ENCODE peak calls at places on chromosomes 1 and 21, in four cellular contexts. I is transverse colon, Y is T-helper 9 cell, Z is NCI-H1105 treated with DMSO at 0.1 percent for 48 hours. O is an unnamed sample.

GRCh38 chr1:229204863-229205777 is 65.8 kb upstream of the RAB4A start:
- DNase-seq in I (no peak), Y (no peak), Z (no peak), O (no peak)

GRCh38 chr1:29502225-29502755 is 266.0 kb downstream of the PTPRU start:
- DNase-seq in Y (no peak), I (no peak), Z (no peak), O (no peak)

GRCh38 chr21:37712204-37712934 is 203.9 kb downstream of the KCNJ6 start:
- DNase-seq in Z (peak), I (peak), Y (no peak), O (peak)

GRCh38 chr1:203289281-203289981 is 15.9 kb upstream of the BTG2 start:
- DNase-seq in Y (peak), I (peak), Z (no peak), O (no peak)

GRCh38 chr1:39507230-39507928 is 15.9 kb downstream of the BMP8A start:
- DNase-seq in Z (no peak), Y (no peak), I (no peak), O (no peak)

GRCh38 chr1:26874896-26875295 is 11.9 kb downstream of the SFN start:
- DNase-seq in I (no peak), Z (no peak), Y (no peak), O (no peak)

GRCh38 chr1:59243544-59243943 is 53.4 kb upstream of the FGGY start:
- DNase-seq in Y (no peak), Z (peak), I (no peak), O (no peak)

GRCh38 chr1:110155878-110156522 is 5.7 kb downstream of the SLC6A17 start:
- DNase-seq in Y (peak), I (peak), Z (no peak), O (peak)

GRCh38 chr1:205772607-205773032 is 2.7 kb downstream of the RAB29 start:
- DNase-seq in Z (no peak), I (no peak), Y (no peak), O (no peak)

O was measured in mucosa of gallbladder.